ENCODE peak calls at places on chromosomes 7 and 10, in four cellular contexts. One of them, this sample, is unnamed. For H3K27me3 and H3K9me3, the result is how much of the 10 kb centered on the place peaks cover.

GRCh38 chr7:141533149-141533949 is 17.9 kb upstream of the AGK start:
- DNase-seq in CD8-positive, alpha-beta memory T cell: peak
- DNase-seq in tibial artery: no peak
- DNase-seq in H9: peak
- DNase-seq in this sample: peak

GRCh38 chr10:62860946-62861345 is 44.8 kb upstream of the EGR2 start:
- DNase-seq in tibial artery: no peak
- DNase-seq in H9: no peak
- DNase-seq in CD8-positive, alpha-beta memory T cell: no peak
- DNase-seq in this sample: peak

GRCh38 chr10:73251683-73252444 is 580 bp downstream of the MRPS16 start:
- DNase-seq in H9: peak
- DNase-seq in tibial artery: no peak
- DNase-seq in CD8-positive, alpha-beta memory T cell: no peak
- DNase-seq in this sample: peak

GRCh38 chr7:1961776-1962276 is 270.9 kb downstream of the MAD1L1 start:
- DNase-seq in tibial artery: no peak
- DNase-seq in H9: no peak
- DNase-seq in CD8-positive, alpha-beta memory T cell: peak
- DNase-seq in this sample: no peak

GRCh38 chr7:96789914-96790313 is 80.3 kb upstream of the SEM1 start:
- DNase-seq in CD8-positive, alpha-beta memory T cell: no peak
- DNase-seq in tibial artery: no peak
- DNase-seq in H9: no peak
- DNase-seq in this sample: no peak

GRCh38 chr10:118251791-118252190 is 90.3 kb downstream of the FAM204A start:
- DNase-seq in CD8-positive, alpha-beta memory T cell: no peak
- DNase-seq in tibial artery: no peak
- DNase-seq in H9: no peak
- DNase-seq in this sample: no peak

GRCh38 chr7:139562491-139562890 is 39.0 kb downstream of the CLEC2L start:
- DNase-seq in CD8-positive, alpha-beta memory T cell: no peak
- DNase-seq in H9: no peak
- DNase-seq in tibial artery: no peak
- DNase-seq in this sample: no peak

GRCh38 chr7:44967571-44968446 is 11.0 kb downstream of the MYO1G start:
- DNase-seq in tibial artery: peak
- DNase-seq in H9: peak
- DNase-seq in CD8-positive, alpha-beta memory T cell: no peak
- DNase-seq in this sample: peak

GRCh38 chr7:37211097-37211496 is 237.6 kb downstream of the ELMO1 start:
- DNase-seq in tibial artery: no peak
- DNase-seq in H9: no peak
- DNase-seq in CD8-positive, alpha-beta memory T cell: no peak
- DNase-seq in this sample: no peak

GRCh38 chr10:111835562-111835961 is 348.0 kb downstream of the GPAM start:
- DNase-seq in tibial artery: no peak
- DNase-seq in H9: no peak
- DNase-seq in CD8-positive, alpha-beta memory T cell: no peak
- DNase-seq in this sample: peak

GRCh38 chr7:152615052-152615741 is 60.7 kb downstream of the XRCC2 start:
- DNase-seq in tibial artery: no peak
- DNase-seq in CD8-positive, alpha-beta memory T cell: no peak
- DNase-seq in H9: no peak
- DNase-seq in this sample: no peak

GRCh38 chr10:119468542-119469324 is 73.8 kb downstream of the RGS10 start:
- DNase-seq in CD8-positive, alpha-beta memory T cell: no peak
- DNase-seq in tibial artery: no peak
- DNase-seq in H9: no peak
- DNase-seq in this sample: no peak

GRCh38 chr10:29918623-29919400 is 140.6 kb downstream of the JCAD start:
- DNase-seq in CD8-positive, alpha-beta memory T cell: no peak
- DNase-seq in H9: no peak
- DNase-seq in tibial artery: no peak
- DNase-seq in this sample: no peak

GRCh38 chr7:155950898-155951553 is 138.8 kb upstream of the SHH start:
- DNase-seq in tibial artery: no peak
- DNase-seq in CD8-positive, alpha-beta memory T cell: no peak
- DNase-seq in H9: no peak
- DNase-seq in this sample: no peak

GRCh38 chr7:155948423-155948822 is 136.2 kb upstream of the SHH start:
- DNase-seq in H9: no peak
- DNase-seq in CD8-positive, alpha-beta memory T cell: no peak
- DNase-seq in tibial artery: no peak
- DNase-seq in this sample: peak

GRCh38 chr7:155951554-155952158 is 139.4 kb upstream of the SHH start:
- DNase-seq in H9: no peak
- DNase-seq in CD8-positive, alpha-beta memory T cell: no peak
- DNase-seq in tibial artery: no peak
- DNase-seq in this sample: no peak

GRCh38 chr7:155947051-155947450 is 134.8 kb upstream of the SHH start:
- DNase-seq in CD8-positive, alpha-beta memory T cell: no peak
- DNase-seq in tibial artery: no peak
- DNase-seq in H9: no peak
- DNase-seq in this sample: peak

GRCh38 chr7:155948845-155949244 is 136.6 kb upstream of the SHH start:
- DNase-seq in tibial artery: no peak
- DNase-seq in CD8-positive, alpha-beta memory T cell: no peak
- DNase-seq in H9: no peak
- DNase-seq in this sample: peak
- H3K27me3 ChIP-seq in tibial artery: under half
- H3K27me3 ChIP-seq in CD8-positive, alpha-beta memory T cell: under half
- H3K27me3 ChIP-seq in H9: under half
- H3K27me3 ChIP-seq in this sample: under half

GRCh38 chr7:157500171-157500960 is 163.6 kb downstream of the DNAJB6 start:
- DNase-seq in tibial artery: peak
- DNase-seq in CD8-positive, alpha-beta memory T cell: no peak
- DNase-seq in H9: peak
- DNase-seq in this sample: peak
- H3K9me3 ChIP-seq in tibial artery: under half
- H3K9me3 ChIP-seq in CD8-positive, alpha-beta memory T cell: under half
- H3K9me3 ChIP-seq in H9: under half
- H3K9me3 ChIP-seq in this sample: under half

GRCh38 chr7:133429371-133429770 is 176.5 kb downstream of the EXOC4 start:
- DNase-seq in CD8-positive, alpha-beta memory T cell: no peak
- DNase-seq in tibial artery: no peak
- DNase-seq in H9: no peak
- DNase-seq in this sample: no peak

GRCh38 chr7:133436014-133436428 is 183.1 kb downstream of the EXOC4 start:
- DNase-seq in H9: no peak
- DNase-seq in tibial artery: no peak
- DNase-seq in CD8-positive, alpha-beta memory T cell: no peak
- DNase-seq in this sample: no peak

GRCh38 chr7:133434246-133434865 is 181.5 kb downstream of the EXOC4 start:
- DNase-seq in CD8-positive, alpha-beta memory T cell: peak
- DNase-seq in tibial artery: no peak
- DNase-seq in H9: no peak
- DNase-seq in this sample: no peak

GRCh38 chr7:133431134-133431711 is 178.3 kb downstream of the EXOC4 start:
- DNase-seq in H9: no peak
- DNase-seq in CD8-positive, alpha-beta memory T cell: no peak
- DNase-seq in tibial artery: no peak
- DNase-seq in this sample: no peak

DNA sequence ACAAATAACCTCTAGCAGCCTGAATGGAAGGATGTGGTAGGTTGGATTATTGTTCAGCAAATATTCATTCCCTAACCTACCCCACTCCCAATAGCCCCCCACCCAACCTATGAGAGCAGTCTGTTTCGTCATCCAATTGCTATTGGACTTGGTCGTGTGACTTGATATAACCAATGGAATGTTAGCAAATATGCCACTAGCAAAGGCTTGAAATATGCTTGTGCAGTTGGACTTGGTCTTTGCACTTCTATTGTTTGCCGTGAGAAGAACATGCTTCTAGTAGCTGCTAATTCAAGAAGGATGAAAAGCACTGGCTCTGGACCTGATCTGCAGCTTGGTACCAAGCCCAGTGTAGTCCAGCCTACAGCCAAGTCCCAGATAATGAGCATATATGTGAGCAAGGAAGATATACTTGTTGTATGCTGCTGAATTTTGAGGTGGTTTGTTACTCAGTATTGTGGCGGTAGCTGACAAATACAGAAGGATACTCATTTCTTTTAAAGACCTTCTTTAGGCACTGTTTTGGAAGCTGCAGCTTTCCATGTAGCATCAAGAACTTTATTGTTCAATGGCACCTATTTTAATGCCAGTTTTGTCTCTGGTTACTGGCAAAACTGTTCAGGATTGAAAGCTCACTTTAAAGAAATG is 180.4 kb downstream of the EXOC4 start:
- DNase-seq in H9: no peak
- DNase-seq in tibial artery: no peak
- DNase-seq in CD8-positive, alpha-beta memory T cell: no peak
- DNase-seq in this sample: no peak
- H3K27ac ChIP-seq in H9: no peak
- H3K27ac ChIP-seq in tibial artery: no peak
- H3K27ac ChIP-seq in CD8-positive, alpha-beta memory T cell: no peak
- H3K27ac ChIP-seq in this sample: no peak

GRCh38 chr10:46545861-46546590 is 10.4 kb downstream of the GPRIN2 start:
- DNase-seq in CD8-positive, alpha-beta memory T cell: no peak
- DNase-seq in H9: peak
- DNase-seq in tibial artery: no peak
- DNase-seq in this sample: peak
- H3K27me3 ChIP-seq in CD8-positive, alpha-beta memory T cell: under half
- H3K27me3 ChIP-seq in H9: under half
- H3K27me3 ChIP-seq in tibial artery: under half
- H3K27me3 ChIP-seq in this sample: under half

DNA sequence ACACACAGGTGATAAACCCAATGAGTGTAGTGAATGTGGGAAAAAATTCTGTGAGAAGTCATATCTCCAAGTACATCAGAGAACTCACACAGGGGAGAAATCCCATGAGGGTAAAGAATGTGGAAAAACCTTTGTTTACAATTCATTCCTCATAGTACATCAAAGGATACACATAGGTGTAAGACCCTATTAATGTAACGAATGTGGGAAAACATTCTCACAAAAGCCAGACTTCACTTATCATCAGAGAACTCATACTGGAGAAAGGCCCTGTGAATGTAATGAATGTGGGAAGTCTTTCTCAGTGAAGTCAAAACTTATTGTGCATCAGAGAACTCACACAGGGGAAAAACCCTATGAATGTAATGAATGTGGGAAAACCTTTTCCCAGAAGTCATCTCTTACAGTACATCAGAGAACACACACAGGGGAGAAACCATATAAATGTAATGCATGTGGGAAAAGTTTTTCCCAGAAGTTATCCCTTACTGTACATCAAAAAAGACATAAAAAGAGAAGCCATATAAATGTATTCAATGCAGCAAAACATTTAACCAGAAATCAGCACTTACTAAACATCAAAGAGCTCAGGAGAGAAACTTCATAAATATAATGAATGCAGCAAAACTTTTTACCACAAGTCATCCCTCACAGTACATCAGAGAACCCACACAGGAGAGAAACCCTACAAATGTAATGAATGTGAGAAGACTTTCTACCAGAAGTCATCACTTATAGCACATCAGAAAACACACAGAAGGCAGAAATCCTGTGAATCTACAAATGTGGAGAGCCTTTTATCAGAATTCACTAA is 49.8 kb downstream of the ZNF239 start:
- DNase-seq in tibial artery: no peak
- DNase-seq in H9: no peak
- DNase-seq in CD8-positive, alpha-beta memory T cell: no peak
- DNase-seq in this sample: no peak
- H3K9me3 ChIP-seq in tibial artery: half or more
- H3K9me3 ChIP-seq in H9: under half
- H3K9me3 ChIP-seq in CD8-positive, alpha-beta memory T cell: under half
- H3K9me3 ChIP-seq in this sample: half or more

GRCh38 chr10:72107325-72108003 is 19.1 kb upstream of the SPOCK2 start:
- DNase-seq in H9: no peak
- DNase-seq in CD8-positive, alpha-beta memory T cell: peak
- DNase-seq in tibial artery: no peak
- DNase-seq in this sample: no peak

GRCh38 chr10:72108811-72109618 is 20.7 kb upstream of the SPOCK2 start:
- DNase-seq in tibial artery: no peak
- DNase-seq in CD8-positive, alpha-beta memory T cell: no peak
- DNase-seq in H9: no peak
- DNase-seq in this sample: no peak

GRCh38 chr10:72106896-72107295 is 18.5 kb upstream of the SPOCK2 start:
- DNase-seq in CD8-positive, alpha-beta memory T cell: no peak
- DNase-seq in H9: no peak
- DNase-seq in tibial artery: no peak
- DNase-seq in this sample: no peak

GRCh38 chr10:72110677-72111401 is 22.5 kb upstream of the SPOCK2 start:
- DNase-seq in tibial artery: no peak
- DNase-seq in CD8-positive, alpha-beta memory T cell: no peak
- DNase-seq in H9: no peak
- DNase-seq in this sample: no peak

GRCh38 chr10:72109619-72110215 is 21.4 kb upstream of the SPOCK2 start:
- DNase-seq in H9: no peak
- DNase-seq in tibial artery: no peak
- DNase-seq in CD8-positive, alpha-beta memory T cell: no peak
- DNase-seq in this sample: no peak
- H3K27ac ChIP-seq in H9: no peak
- H3K27ac ChIP-seq in tibial artery: no peak
- H3K27ac ChIP-seq in CD8-positive, alpha-beta memory T cell: no peak
- H3K27ac ChIP-seq in this sample: no peak